ENCODE peak calls at places on chromosomes 6 and 20, in eight cellular contexts. T, Q, B, X, J, G, N and F are unnamed samples.

GRCh38 chr6:3766219-3766618 is 14.7 kb upstream of the PXDC1 start:
- DNase-seq in X (no peak), G (no peak), J (no peak), B (no peak), T (no peak), N (no peak), Q (no peak), F (no peak)

GRCh38 chr6:78611886-78612480 is 255.4 kb upstream of the IRAK1BP1 start:
- DNase-seq in J (no peak), B (peak; percentile 18), Q (no peak), N (no peak), T (peak; percentile 5), X (no peak), G (no peak), F (peak; percentile 23)

GRCh38 chr20:11144114-11144513 is 470.3 kb upstream of the JAG1 start:
- DNase-seq in T (no peak), B (peak; percentile 10), X (no peak), N (no peak), G (peak; percentile 93), J (no peak), Q (no peak), F (no peak)

GRCh38 chr6:45959534-45960195 is 56.0 kb downstream of the CLIC5 start:
- DNase-seq in B (peak; percentile 18), T (no peak), X (no peak), J (no peak), G (no peak), Q (no peak), N (no peak), F (no peak)

GRCh38 chr6:165365371-165365770 is 56.0 kb upstream of the C6orf118 start:
- DNase-seq in N (no peak), X (no peak), B (no peak), G (no peak), J (no peak), Q (no peak), T (no peak), F (no peak)

GRCh38 chr6:144644776-144645175 is 359.6 kb downstream of the UTRN start:
- DNase-seq in Q (no peak), N (no peak), B (no peak), J (no peak), X (no peak), T (peak; percentile 74), G (peak; percentile 33), F (peak; percentile 97)

GRCh38 chr6:87808005-87808757 is 106.1 kb upstream of the AKIRIN2 start:
- DNase-seq in X (no peak), J (no peak), Q (no peak), B (no peak), G (peak; percentile 37), T (no peak), N (no peak), F (no peak)

GRCh38 chr6:166277892-166278578 is 30.2 kb downstream of the PRR18 start:
- DNase-seq in J (no peak), B (no peak), G (no peak), N (no peak), X (no peak), T (no peak), Q (no peak), F (no peak)

GRCh38 chr6:10595731-10596664 is 74.8 kb downstream of the GCNT2 start:
- DNase-seq in X (no peak), B (peak; percentile 27), T (no peak), Q (no peak), N (no peak), J (no peak), G (peak; percentile 10), F (peak; percentile 44)

GRCh38 chr20:60378620-60379019 is 420.4 kb downstream of the CDH26 start:
- DNase-seq in Q (no peak), N (no peak), X (no peak), B (no peak), T (no peak), G (no peak), J (no peak), F (no peak)

GRCh38 chr6:71194730-71195129 is 93.9 kb upstream of the OGFRL1 start:
- DNase-seq in X (no peak), G (peak; percentile 83), J (no peak), N (no peak), T (no peak), Q (no peak), B (peak; percentile 48), F (no peak)

GRCh38 chr6:109406196-109406595 is 23.9 kb upstream of the CD164 start:
- DNase-seq in B (peak; percentile 37), X (no peak), G (peak; percentile 63), J (no peak), Q (no peak), N (no peak), T (no peak), F (no peak)

GRCh38 chr6:134732761-134733160 is 217.1 kb downstream of the ALDH8A1 start:
- DNase-seq in G (peak; percentile 29), J (no peak), N (no peak), B (no peak), Q (no peak), X (no peak), T (no peak), F (no peak)

GRCh38 chr6:139473731-139474130 is 99.3 kb upstream of the CITED2 start:
- DNase-seq in B (no peak), N (no peak), G (no peak), J (no peak), T (no peak), X (no peak), Q (no peak), F (no peak)

GRCh38 chr20:60220655-60221054 is 262.4 kb downstream of the CDH26 start:
- DNase-seq in T (no peak), B (no peak), N (no peak), Q (no peak), G (no peak), X (no peak), J (no peak), F (no peak)

GRCh38 chr6:156911581-156911980 is 134.4 kb downstream of the ARID1B start:
- DNase-seq in N (no peak), B (no peak), G (no peak), Q (no peak), X (no peak), J (no peak), T (no peak), F (no peak)

GRCh38 chr6:52598123-52598823 is 21.4 kb upstream of the TRAM2 start:
- DNase-seq in J (no peak), N (peak; percentile 71), X (peak; percentile 62), T (peak; percentile 87), Q (no peak), G (peak; percentile 74), B (peak; percentile 80), F (peak; percentile 90)

GRCh38 chr6:15384901-15385300 is 139.0 kb downstream of the JARID2 start:
- DNase-seq in X (no peak), B (no peak), J (no peak), G (no peak), T (no peak), Q (no peak), N (no peak), F (peak; percentile 70)

GRCh38 chr6:44701637-44702101 is 314.2 kb downstream of the CDC5L start:
- DNase-seq in N (no peak), G (no peak), T (peak; percentile 76), Q (no peak), J (no peak), B (no peak), X (no peak), F (no peak)

GRCh38 chr6:128463942-128464341 is 56.5 kb downstream of the PTPRK start:
- DNase-seq in N (no peak), J (no peak), X (no peak), G (peak; percentile 29), T (no peak), Q (no peak), B (no peak), F (no peak)

GRCh38 chr6:41428402-41428994 is 93.1 kb downstream of the NCR2 start:
- DNase-seq in G (no peak), N (peak; percentile 76), B (no peak), T (peak; percentile 50), J (no peak), Q (no peak), X (no peak), F (no peak)

GRCh38 chr20:38692436-38693411 is 31.6 kb upstream of the SLC32A1 start:
- DNase-seq in Q (no peak), T (peak; percentile 95), X (peak; percentile 42), G (peak; percentile 64), J (no peak), B (peak; percentile 70), N (peak; percentile 59), F (peak; percentile 87)

GRCh38 chr6:143128346-143129015 is 67.8 kb downstream of the AIG1 start:
- DNase-seq in N (no peak), X (no peak), J (no peak), B (no peak), G (no peak), Q (no peak), T (no peak), F (no peak)

GRCh38 chr20:5197270-5197827 is 70.5 kb downstream of the CDS2 start:
- DNase-seq in X (no peak), N (no peak), G (no peak), B (no peak), T (no peak), J (no peak), Q (no peak), F (no peak)

GRCh38 chr6:57246307-57246706 is 24.2 kb upstream of the RAB23 start:
- DNase-seq in G (no peak), N (no peak), T (no peak), B (no peak), X (no peak), Q (no peak), J (no peak), F (no peak)

GRCh38 chr20:34689486-34689885 is 12.6 kb upstream of the PIGU start:
- DNase-seq in G (no peak), B (peak; percentile 48), N (no peak), T (no peak), X (no peak), Q (no peak), J (no peak), F (no peak)

GRCh38 chr6:139448094-139448649 is 73.7 kb upstream of the CITED2 start:
- DNase-seq in G (peak; percentile 63), X (no peak), B (peak; percentile 24), J (no peak), N (no peak), T (no peak), Q (no peak), F (no peak)

GRCh38 chr20:8474027-8474668 is 342.1 kb downstream of the PLCB1 start:
- DNase-seq in Q (no peak), B (no peak), N (no peak), G (no peak), J (no peak), T (no peak), X (no peak), F (no peak)
- H3K27me3 ChIP-seq in Q (no peaks in the 10 kb centered on the region), B (no peaks in the 10 kb centered on the region), N (no peaks in the 10 kb centered on the region), G (no peaks in the 10 kb centered on the region), J (no peaks in the 10 kb centered on the region), T (no peaks in the 10 kb centered on the region), X (no peaks in the 10 kb centered on the region), F (peaks cover 8% of the 10 kb centered on the region)

GRCh38 chr6:34569361-34569973 is 13.3 kb upstream of the SPDEF start:
- DNase-seq in B (no peak), X (no peak), J (no peak), G (no peak), Q (no peak), N (no peak), T (no peak), F (no peak)
- H3K27me3 ChIP-seq in B (peaks cover 53% of the 10 kb centered on the region), X (no peaks in the 10 kb centered on the region), J (peaks cover 32% of the 10 kb centered on the region), G (peaks cover 2% of the 10 kb centered on the region), Q (peaks cover 11% of the 10 kb centered on the region), N (no peaks in the 10 kb centered on the region), T (no peaks in the 10 kb centered on the region), F (no peaks in the 10 kb centered on the region)

GRCh38 chr20:61922411-61922810 is 143.3 kb downstream of the TAF4 start:
- DNase-seq in B (no peak), Q (no peak), G (no peak), X (no peak), T (no peak), J (peak; percentile 20), N (no peak), F (no peak)
- H3K27me3 ChIP-seq in B (no peaks in the 10 kb centered on the region), Q (no peaks in the 10 kb centered on the region), G (no peaks in the 10 kb centered on the region), X (no peaks in the 10 kb centered on the region), T (no peaks in the 10 kb centered on the region), J (peaks cover 8% of the 10 kb centered on the region), N (no peaks in the 10 kb centered on the region), F (no peaks in the 10 kb centered on the region)

GRCh38 chr6:35719830-35720733 is 16.8 kb upstream of the ARMC12 start:
- DNase-seq in G (peak; percentile 47), T (peak; percentile 45), X (no peak), N (peak; percentile 76), Q (peak; percentile 58), B (peak; percentile 79), J (peak; percentile 66), F (no peak)
- H3K27me3 ChIP-seq in G (peaks cover 4% of the 10 kb centered on the region), T (peaks cover under 1% of the 10 kb centered on the region), X (no peaks in the 10 kb centered on the region), N (no peaks in the 10 kb centered on the region), Q (no peaks in the 10 kb centered on the region), B (peaks cover 33% of the 10 kb centered on the region), J (no peaks in the 10 kb centered on the region), F (no peaks in the 10 kb centered on the region)